ENCODE peak calls at places on chromosomes 3 and 15, in four cellular contexts. One of them, this sample, is unnamed.

GRCh38 chr3:183428140-183429023 is at the start of gene MCF2L2:
- DNase-seq in IMR-90: peak
- DNase-seq in H9: peak
- DNase-seq in neuronal stem cell: peak
- DNase-seq in this sample: peak

GRCh38 chr15:38002883-38003477 is 68.5 kb downstream of the TMCO5A start:
- DNase-seq in neuronal stem cell: peak
- DNase-seq in IMR-90: peak
- DNase-seq in H9: peak
- DNase-seq in this sample: peak

GRCh38 chr15:41331281-41331680 is 1.1 kb downstream of the OIP5 start:
- DNase-seq in IMR-90: no peak
- DNase-seq in H9: no peak
- DNase-seq in neuronal stem cell: no peak
- DNase-seq in this sample: no peak

GRCh38 chr15:45454825-45455224 is 67.7 kb downstream of the SLC30A4 start:
- DNase-seq in H9: no peak
- DNase-seq in IMR-90: peak
- DNase-seq in neuronal stem cell: no peak
- DNase-seq in this sample: peak

GRCh38 chr3:14864131-14864530 is 45.4 kb downstream of the FGD5 start:
- DNase-seq in H9: no peak
- DNase-seq in neuronal stem cell: no peak
- DNase-seq in IMR-90: no peak
- DNase-seq in this sample: no peak

GRCh38 chr15:71437919-71438318 is 322.6 kb downstream of the THSD4 start:
- DNase-seq in neuronal stem cell: no peak
- DNase-seq in H9: no peak
- DNase-seq in IMR-90: no peak
- DNase-seq in this sample: no peak

GRCh38 chr3:67401911-67402310 is 252.5 kb downstream of the SUCLG2 start:
- DNase-seq in IMR-90: no peak
- DNase-seq in H9: no peak
- DNase-seq in neuronal stem cell: no peak
- DNase-seq in this sample: peak

GRCh38 chr3:172305552-172305951 is 142.7 kb downstream of the GHSR start:
- DNase-seq in H9: no peak
- DNase-seq in IMR-90: peak
- DNase-seq in neuronal stem cell: no peak
- DNase-seq in this sample: peak

GRCh38 chr3:9870978-9871377 is 9.1 kb downstream of the CIDEC start:
- DNase-seq in neuronal stem cell: no peak
- DNase-seq in H9: no peak
- DNase-seq in IMR-90: peak
- DNase-seq in this sample: peak

GRCh38 chr15:51526955-51527354 is 95.6 kb downstream of the DMXL2 start:
- DNase-seq in IMR-90: no peak
- DNase-seq in neuronal stem cell: no peak
- DNase-seq in H9: no peak
- DNase-seq in this sample: no peak

GRCh38 chr3:16936233-16936632 is 51.5 kb downstream of the PLCL2 start:
- DNase-seq in H9: no peak
- DNase-seq in neuronal stem cell: no peak
- DNase-seq in IMR-90: no peak
- DNase-seq in this sample: no peak

GRCh38 chr3:149535395-149535685 is 60.8 kb downstream of the TM4SF4 start:
- DNase-seq in neuronal stem cell: no peak
- DNase-seq in IMR-90: no peak
- DNase-seq in H9: no peak
- DNase-seq in this sample: no peak

GRCh38 chr3:149534671-149535394 is 60.3 kb downstream of the TM4SF4 start:
- DNase-seq in neuronal stem cell: no peak
- DNase-seq in IMR-90: peak
- DNase-seq in H9: no peak
- DNase-seq in this sample: peak

GRCh38 chr3:149538371-149538770 is 63.9 kb downstream of the TM4SF4 start:
- DNase-seq in H9: no peak
- DNase-seq in neuronal stem cell: no peak
- DNase-seq in IMR-90: no peak
- DNase-seq in this sample: no peak

GRCh38 chr3:149534082-149534481 is 59.6 kb downstream of the TM4SF4 start:
- DNase-seq in IMR-90: no peak
- DNase-seq in H9: no peak
- DNase-seq in neuronal stem cell: no peak
- DNase-seq in this sample: no peak

DNA sequence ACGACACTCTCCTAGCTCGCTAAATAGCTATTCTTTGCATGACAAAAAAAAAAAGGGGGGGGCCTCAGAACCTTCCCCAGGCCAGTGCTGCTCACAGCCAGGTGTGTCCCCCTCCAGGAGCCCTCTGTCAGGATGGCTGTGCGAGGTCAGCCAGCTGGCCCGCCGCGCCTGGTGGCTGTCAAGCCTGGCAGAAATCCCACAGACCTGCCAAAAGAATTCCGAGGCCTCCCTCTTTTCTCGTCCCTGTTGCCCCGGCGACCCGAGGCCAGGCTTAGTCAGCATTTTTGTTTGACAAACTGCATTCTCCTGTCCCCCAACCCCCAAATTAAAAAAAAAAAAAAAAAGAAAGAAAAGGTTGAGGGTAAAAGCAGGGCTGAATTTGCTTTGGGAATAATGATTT is 61.9 kb downstream of the TM4SF4 start:
- DNase-seq in IMR-90: no peak
- DNase-seq in H9: peak
- DNase-seq in neuronal stem cell: peak
- DNase-seq in this sample: peak
- H4K91ac ChIP-seq in IMR-90: peak
- H4K91ac ChIP-seq in H9: no peak
- H4K91ac ChIP-seq in neuronal stem cell: no peak
- H4K91ac ChIP-seq in this sample: no peak

GRCh38 chr15:36472672-36473071 is 106.8 kb upstream of the CDIN1 start:
- DNase-seq in IMR-90: peak
- DNase-seq in neuronal stem cell: no peak
- DNase-seq in H9: no peak
- DNase-seq in this sample: no peak
- H2BK120ac ChIP-seq in IMR-90: peak
- H2BK120ac ChIP-seq in neuronal stem cell: no peak
- H2BK120ac ChIP-seq in H9: no peak
- H2BK120ac ChIP-seq in this sample: no peak

GRCh38 chr15:67137319-67137718 is 71.9 kb downstream of the SMAD3 start:
- DNase-seq in neuronal stem cell: no peak
- DNase-seq in IMR-90: no peak
- DNase-seq in H9: no peak
- DNase-seq in this sample: peak

GRCh38 chr15:67135494-67135893 is 70.1 kb downstream of the SMAD3 start:
- DNase-seq in H9: no peak
- DNase-seq in IMR-90: peak
- DNase-seq in neuronal stem cell: no peak
- DNase-seq in this sample: peak

GRCh38 chr15:67134577-67135492 is 69.4 kb downstream of the SMAD3 start:
- DNase-seq in H9: no peak
- DNase-seq in IMR-90: no peak
- DNase-seq in neuronal stem cell: no peak
- DNase-seq in this sample: no peak

GRCh38 chr15:67137951-67138935 is 72.8 kb downstream of the SMAD3 start:
- DNase-seq in H9: no peak
- DNase-seq in neuronal stem cell: no peak
- DNase-seq in IMR-90: peak
- DNase-seq in this sample: peak

DNA sequence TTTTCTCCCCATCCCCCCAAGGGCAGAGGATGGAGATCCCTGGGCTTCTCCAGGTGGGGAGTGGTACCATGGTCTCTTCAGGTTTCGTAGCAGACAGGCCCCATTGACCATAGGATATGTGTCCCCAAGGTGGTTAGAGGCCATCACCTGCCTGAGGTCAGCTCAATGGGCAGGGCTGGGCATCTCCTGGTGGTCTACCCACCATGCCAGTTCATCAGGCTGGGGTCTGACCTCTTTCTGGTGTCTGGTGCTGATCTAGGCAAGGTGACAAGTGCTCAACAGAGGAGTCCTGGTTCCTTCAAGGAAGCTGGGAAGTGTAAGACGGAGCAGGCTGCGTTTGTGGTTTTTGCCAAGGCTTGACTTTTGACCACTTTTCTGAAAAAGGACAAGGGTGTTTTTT is 71.4 kb downstream of the SMAD3 start:
- DNase-seq in neuronal stem cell: no peak
- DNase-seq in H9: no peak
- DNase-seq in IMR-90: no peak
- DNase-seq in this sample: peak
- H4K91ac ChIP-seq in neuronal stem cell: no peak
- H4K91ac ChIP-seq in H9: no peak
- H4K91ac ChIP-seq in IMR-90: peak
- H4K91ac ChIP-seq in this sample: peak

DNA sequence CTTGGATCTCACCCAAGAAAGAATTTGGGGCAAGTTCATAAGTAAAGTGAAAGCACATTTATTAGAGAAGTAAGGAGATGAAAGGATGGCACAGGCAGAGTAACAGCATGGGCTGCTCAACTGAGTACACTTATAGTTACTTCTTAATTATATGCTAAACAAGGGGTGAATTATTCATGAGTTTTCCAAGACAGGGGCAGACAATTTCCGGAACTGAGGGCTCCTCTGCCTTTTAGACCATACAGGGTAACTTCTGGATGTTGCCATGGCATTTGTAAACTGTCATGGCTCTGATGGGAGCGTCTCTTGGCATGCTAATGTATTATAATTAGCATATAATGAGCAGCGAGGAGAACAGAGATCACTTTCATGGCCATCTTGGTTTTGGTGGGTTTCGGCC is 221.2 kb upstream of the STT3B start:
- DNase-seq in H9: no peak
- DNase-seq in IMR-90: no peak
- DNase-seq in neuronal stem cell: no peak
- DNase-seq in this sample: no peak
- H2BK120ac ChIP-seq in H9: no peak
- H2BK120ac ChIP-seq in IMR-90: no peak
- H2BK120ac ChIP-seq in neuronal stem cell: no peak
- H2BK120ac ChIP-seq in this sample: no peak

DNA sequence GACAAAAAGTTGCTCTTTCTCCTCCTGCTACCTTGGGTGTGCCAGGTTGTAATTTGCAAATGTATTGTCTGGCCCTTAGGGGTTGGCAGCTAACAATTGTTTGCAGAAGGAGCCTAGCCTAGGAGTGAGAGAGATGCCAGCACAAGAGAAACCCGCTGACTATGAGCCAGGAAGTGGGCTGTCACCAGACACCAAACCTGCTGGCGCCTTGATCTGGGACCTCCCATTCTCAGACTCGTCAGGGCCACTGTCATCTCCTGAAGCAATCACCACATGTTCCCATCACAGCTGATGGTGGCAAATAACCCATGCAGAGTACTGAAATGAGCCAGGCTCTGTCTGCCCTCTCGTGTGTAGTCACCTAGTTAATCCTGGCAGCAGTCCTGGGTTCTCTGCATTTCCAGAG is 406.4 kb upstream of the NPAP1 start:
- DNase-seq in IMR-90: no peak
- DNase-seq in H9: no peak
- DNase-seq in neuronal stem cell: no peak
- DNase-seq in this sample: no peak
- H4K91ac ChIP-seq in IMR-90: no peak
- H4K91ac ChIP-seq in H9: no peak
- H4K91ac ChIP-seq in neuronal stem cell: no peak
- H4K91ac ChIP-seq in this sample: no peak

GRCh38 chr3:24686764-24687163 is 192.1 kb upstream of the THRB start:
- DNase-seq in IMR-90: peak
- DNase-seq in H9: no peak
- DNase-seq in neuronal stem cell: no peak
- DNase-seq in this sample: peak

GRCh38 chr3:24684506-24685023 is 189.9 kb upstream of the THRB start:
- DNase-seq in H9: peak
- DNase-seq in IMR-90: no peak
- DNase-seq in neuronal stem cell: no peak
- DNase-seq in this sample: no peak

GRCh38 chr3:24688446-24689148 is 193.9 kb upstream of the THRB start:
- DNase-seq in H9: no peak
- DNase-seq in IMR-90: no peak
- DNase-seq in neuronal stem cell: no peak
- DNase-seq in this sample: peak

GRCh38 chr3:24689353-24689752 is 194.7 kb upstream of the THRB start:
- DNase-seq in H9: no peak
- DNase-seq in IMR-90: no peak
- DNase-seq in neuronal stem cell: no peak
- DNase-seq in this sample: no peak

GRCh38 chr3:24687646-24688045 is 193.0 kb upstream of the THRB start:
- DNase-seq in H9: no peak
- DNase-seq in neuronal stem cell: no peak
- DNase-seq in IMR-90: no peak
- DNase-seq in this sample: no peak
- H2BK120ac ChIP-seq in H9: no peak
- H2BK120ac ChIP-seq in neuronal stem cell: no peak
- H2BK120ac ChIP-seq in IMR-90: no peak
- H2BK120ac ChIP-seq in this sample: no peak

This sample was measured in mesenchymal stem cell.